ENCODE peak calls at places on chromosomes 5 and 9, in six cellular contexts. One of them, this sample, is unnamed.

GRCh38 chr9:23522952-23523351 is 303.1 kb downstream of the ELAVL2 start:
- DNase-seq in mesothelial cell of epicardium: no peak
- DNase-seq in cardiac fibroblast: no peak
- DNase-seq in fibroblast of lung: no peak
- DNase-seq in psoas muscle: no peak
- DNase-seq in RWPE2: no peak
- DNase-seq in this sample: no peak

GRCh38 chr5:102375256-102375655 is 79.2 kb upstream of the SLCO4C1 start:
- DNase-seq in mesothelial cell of epicardium: no peak
- DNase-seq in cardiac fibroblast: no peak
- DNase-seq in fibroblast of lung: no peak
- DNase-seq in psoas muscle: no peak
- DNase-seq in RWPE2: no peak
- DNase-seq in this sample: no peak

GRCh38 chr9:110049699-110050450 is 158.1 kb downstream of the C9orf152 start:
- DNase-seq in mesothelial cell of epicardium: no peak
- DNase-seq in cardiac fibroblast: peak
- DNase-seq in fibroblast of lung: peak
- DNase-seq in psoas muscle: peak
- DNase-seq in RWPE2: no peak
- DNase-seq in this sample: peak

GRCh38 chr5:2135354-2135753 is 252.6 kb upstream of the IRX4 start:
- DNase-seq in mesothelial cell of epicardium: no peak
- DNase-seq in cardiac fibroblast: no peak
- DNase-seq in fibroblast of lung: no peak
- DNase-seq in psoas muscle: no peak
- DNase-seq in RWPE2: no peak
- DNase-seq in this sample: no peak

GRCh38 chr9:123316053-123316718 is 39.8 kb upstream of the CRB2 start:
- DNase-seq in mesothelial cell of epicardium: no peak
- DNase-seq in cardiac fibroblast: no peak
- DNase-seq in fibroblast of lung: no peak
- DNase-seq in psoas muscle: no peak
- DNase-seq in RWPE2: no peak
- DNase-seq in this sample: no peak

GRCh38 chr5:151126199-151126645 is 31.4 kb downstream of the ANXA6 start:
- DNase-seq in mesothelial cell of epicardium: no peak
- DNase-seq in cardiac fibroblast: peak
- DNase-seq in fibroblast of lung: peak
- DNase-seq in psoas muscle: peak
- DNase-seq in RWPE2: no peak
- DNase-seq in this sample: no peak

GRCh38 chr5:148805323-148806290 is 20.8 kb upstream of the ADRB2 start:
- DNase-seq in mesothelial cell of epicardium: no peak
- DNase-seq in cardiac fibroblast: no peak
- DNase-seq in fibroblast of lung: peak
- DNase-seq in psoas muscle: peak
- DNase-seq in RWPE2: no peak
- DNase-seq in this sample: no peak

GRCh38 chr5:172104801-172105701 is 83.0 kb downstream of the STK10 start:
- DNase-seq in mesothelial cell of epicardium: no peak
- DNase-seq in cardiac fibroblast: no peak
- DNase-seq in fibroblast of lung: no peak
- DNase-seq in psoas muscle: no peak
- DNase-seq in RWPE2: no peak
- DNase-seq in this sample: peak

GRCh38 chr5:78628260-78629024 is 20.1 kb downstream of the LHFPL2 start:
- DNase-seq in mesothelial cell of epicardium: no peak
- DNase-seq in cardiac fibroblast: no peak
- DNase-seq in fibroblast of lung: peak
- DNase-seq in psoas muscle: no peak
- DNase-seq in RWPE2: no peak
- DNase-seq in this sample: no peak

GRCh38 chr5:179243333-179243732 is 101.9 kb downstream of the ADAMTS2 start:
- DNase-seq in mesothelial cell of epicardium: no peak
- DNase-seq in cardiac fibroblast: peak
- DNase-seq in fibroblast of lung: peak
- DNase-seq in psoas muscle: no peak
- DNase-seq in RWPE2: no peak
- DNase-seq in this sample: no peak

GRCh38 chr5:132505641-132506040 is 15.1 kb upstream of the IRF1 start:
- DNase-seq in mesothelial cell of epicardium: no peak
- DNase-seq in cardiac fibroblast: no peak
- DNase-seq in fibroblast of lung: no peak
- DNase-seq in psoas muscle: no peak
- DNase-seq in RWPE2: no peak
- DNase-seq in this sample: no peak

GRCh38 chr9:77449177-77450092 is 198.7 kb downstream of the GNA14 start:
- DNase-seq in mesothelial cell of epicardium: no peak
- DNase-seq in cardiac fibroblast: peak
- DNase-seq in fibroblast of lung: peak
- DNase-seq in psoas muscle: no peak
- DNase-seq in RWPE2: peak
- DNase-seq in this sample: no peak

GRCh38 chr5:71645030-71645429 is 57.9 kb downstream of the MCCC2 start:
- DNase-seq in mesothelial cell of epicardium: no peak
- DNase-seq in cardiac fibroblast: no peak
- DNase-seq in fibroblast of lung: no peak
- DNase-seq in psoas muscle: no peak
- DNase-seq in RWPE2: no peak
- DNase-seq in this sample: no peak

GRCh38 chr9:33794560-33794959 is 801 bp upstream of the PRSS3 start:
- DNase-seq in mesothelial cell of epicardium: no peak
- DNase-seq in cardiac fibroblast: no peak
- DNase-seq in fibroblast of lung: no peak
- DNase-seq in psoas muscle: no peak
- DNase-seq in RWPE2: no peak
- DNase-seq in this sample: no peak

GRCh38 chr5:69007726-69008368 is 86.0 kb upstream of the SLC30A5 start:
- DNase-seq in mesothelial cell of epicardium: peak
- DNase-seq in cardiac fibroblast: peak
- DNase-seq in fibroblast of lung: peak
- DNase-seq in psoas muscle: peak
- DNase-seq in RWPE2: no peak
- DNase-seq in this sample: no peak

GRCh38 chr5:177447611-177448243 is 1.1 kb downstream of the PRR7 start:
- DNase-seq in mesothelial cell of epicardium: no peak
- DNase-seq in cardiac fibroblast: peak
- DNase-seq in fibroblast of lung: peak
- DNase-seq in psoas muscle: peak
- DNase-seq in RWPE2: peak
- DNase-seq in this sample: peak

GRCh38 chr9:131228988-131229387 is 47.3 kb downstream of the FAM78A start:
- DNase-seq in mesothelial cell of epicardium: no peak
- DNase-seq in cardiac fibroblast: peak
- DNase-seq in fibroblast of lung: peak
- DNase-seq in psoas muscle: no peak
- DNase-seq in RWPE2: peak
- DNase-seq in this sample: no peak

GRCh38 chr5:91243286-91243685 is 139.8 kb downstream of the ARRDC3 start:
- DNase-seq in mesothelial cell of epicardium: no peak
- DNase-seq in cardiac fibroblast: no peak
- DNase-seq in fibroblast of lung: no peak
- DNase-seq in psoas muscle: no peak
- DNase-seq in RWPE2: no peak
- DNase-seq in this sample: no peak

GRCh38 chr5:91243859-91244258 is 139.3 kb downstream of the ARRDC3 start:
- DNase-seq in mesothelial cell of epicardium: no peak
- DNase-seq in cardiac fibroblast: no peak
- DNase-seq in fibroblast of lung: no peak
- DNase-seq in psoas muscle: no peak
- DNase-seq in RWPE2: no peak
- DNase-seq in this sample: no peak

GRCh38 chr5:91245074-91245452 is 138.1 kb downstream of the ARRDC3 start:
- DNase-seq in mesothelial cell of epicardium: no peak
- DNase-seq in cardiac fibroblast: no peak
- DNase-seq in fibroblast of lung: no peak
- DNase-seq in psoas muscle: peak
- DNase-seq in RWPE2: no peak
- DNase-seq in this sample: no peak

GRCh38 chr5:91244380-91245073 is 138.6 kb downstream of the ARRDC3 start:
- DNase-seq in mesothelial cell of epicardium: no peak
- DNase-seq in cardiac fibroblast: no peak
- DNase-seq in fibroblast of lung: no peak
- DNase-seq in psoas muscle: no peak
- DNase-seq in RWPE2: no peak
- DNase-seq in this sample: no peak

DNA sequence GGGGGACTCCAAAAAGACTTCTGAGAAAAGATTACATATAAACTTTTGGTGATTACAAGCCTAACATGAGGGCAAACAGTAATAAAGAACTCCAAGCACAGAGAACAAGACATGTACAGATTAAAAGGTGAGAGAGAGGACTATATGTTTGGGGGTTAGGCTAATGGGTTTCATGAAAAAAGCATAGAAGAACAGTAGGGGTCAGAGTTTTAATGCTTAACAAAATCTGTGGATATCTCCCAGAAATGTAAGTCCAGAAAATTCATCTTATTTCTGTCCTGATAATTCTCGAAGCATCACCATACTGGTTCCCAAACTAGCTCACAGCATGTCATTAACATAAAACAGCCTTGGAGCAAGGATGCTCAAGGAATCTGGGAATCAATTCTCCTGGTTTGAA is 137.2 kb downstream of the ARRDC3 start:
- DNase-seq in mesothelial cell of epicardium: no peak
- DNase-seq in cardiac fibroblast: peak
- DNase-seq in fibroblast of lung: no peak
- DNase-seq in psoas muscle: no peak
- DNase-seq in RWPE2: no peak
- DNase-seq in this sample: no peak
- TF ChIP-seq CTCF in mesothelial cell of epicardium: no peak
- TF ChIP-seq CTCF in cardiac fibroblast: no peak
- TF ChIP-seq CTCF in fibroblast of lung: peak
- TF ChIP-seq CTCF in psoas muscle: no peak
- TF ChIP-seq CTCF in RWPE2: peak
- TF ChIP-seq CTCF in this sample: peak

GRCh38 chr5:124173386-124173785 is 573.1 kb downstream of the ZNF608 start:
- DNase-seq in mesothelial cell of epicardium: no peak
- DNase-seq in cardiac fibroblast: no peak
- DNase-seq in fibroblast of lung: no peak
- DNase-seq in psoas muscle: no peak
- DNase-seq in RWPE2: no peak
- DNase-seq in this sample: no peak

GRCh38 chr5:124179788-124180187 is 566.7 kb downstream of the ZNF608 start:
- DNase-seq in mesothelial cell of epicardium: no peak
- DNase-seq in cardiac fibroblast: no peak
- DNase-seq in fibroblast of lung: peak
- DNase-seq in psoas muscle: no peak
- DNase-seq in RWPE2: no peak
- DNase-seq in this sample: no peak

GRCh38 chr5:124178050-124178449 is 568.4 kb downstream of the ZNF608 start:
- DNase-seq in mesothelial cell of epicardium: no peak
- DNase-seq in cardiac fibroblast: no peak
- DNase-seq in fibroblast of lung: no peak
- DNase-seq in psoas muscle: no peak
- DNase-seq in RWPE2: no peak
- DNase-seq in this sample: no peak

GRCh38 chr5:124180523-124181461 is 565.6 kb downstream of the ZNF608 start:
- DNase-seq in mesothelial cell of epicardium: no peak
- DNase-seq in cardiac fibroblast: no peak
- DNase-seq in fibroblast of lung: peak
- DNase-seq in psoas muscle: no peak
- DNase-seq in RWPE2: no peak
- DNase-seq in this sample: no peak

GRCh38 chr5:124176692-124177091 is 569.7 kb downstream of the ZNF608 start:
- DNase-seq in mesothelial cell of epicardium: no peak
- DNase-seq in cardiac fibroblast: peak
- DNase-seq in fibroblast of lung: no peak
- DNase-seq in psoas muscle: peak
- DNase-seq in RWPE2: no peak
- DNase-seq in this sample: no peak
- TF ChIP-seq CTCF in mesothelial cell of epicardium: no peak
- TF ChIP-seq CTCF in cardiac fibroblast: no peak
- TF ChIP-seq CTCF in fibroblast of lung: no peak
- TF ChIP-seq CTCF in psoas muscle: peak
- TF ChIP-seq CTCF in RWPE2: peak
- TF ChIP-seq CTCF in this sample: peak

DNA sequence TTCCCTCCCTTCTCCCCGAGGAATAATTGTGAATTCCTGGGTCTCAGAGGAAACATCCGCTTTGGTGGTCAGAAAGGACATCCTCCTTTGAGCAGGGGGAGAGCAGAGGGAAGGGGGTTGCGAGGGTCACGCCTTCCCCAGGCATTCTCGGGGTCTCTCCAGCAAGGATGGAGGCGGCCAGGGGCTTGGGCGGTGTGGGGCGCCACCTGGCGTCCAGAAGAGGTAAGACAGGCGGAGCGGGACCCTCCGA is 129.1 kb downstream of the KCNIP1 start:
- DNase-seq in mesothelial cell of epicardium: peak
- DNase-seq in cardiac fibroblast: no peak
- DNase-seq in fibroblast of lung: no peak
- DNase-seq in psoas muscle: peak
- DNase-seq in RWPE2: peak
- DNase-seq in this sample: peak
- TF ChIP-seq CTCF in mesothelial cell of epicardium: peak
- TF ChIP-seq CTCF in cardiac fibroblast: peak
- TF ChIP-seq CTCF in fibroblast of lung: peak
- TF ChIP-seq CTCF in psoas muscle: peak
- TF ChIP-seq CTCF in RWPE2: peak
- TF ChIP-seq CTCF in this sample: peak

GRCh38 chr5:39148983-39149534 is 70.3 kb downstream of the FYB1 start:
- DNase-seq in mesothelial cell of epicardium: no peak
- DNase-seq in cardiac fibroblast: peak
- DNase-seq in fibroblast of lung: no peak
- DNase-seq in psoas muscle: no peak
- DNase-seq in RWPE2: no peak
- DNase-seq in this sample: no peak
- TF ChIP-seq CTCF in mesothelial cell of epicardium: peak
- TF ChIP-seq CTCF in cardiac fibroblast: peak
- TF ChIP-seq CTCF in fibroblast of lung: peak
- TF ChIP-seq CTCF in psoas muscle: peak
- TF ChIP-seq CTCF in RWPE2: peak
- TF ChIP-seq CTCF in this sample: peak

GRCh38 chr9:137880160-137880975 is 2.8 kb downstream of the CACNA1B start:
- DNase-seq in mesothelial cell of epicardium: no peak
- DNase-seq in cardiac fibroblast: no peak
- DNase-seq in fibroblast of lung: no peak
- DNase-seq in psoas muscle: no peak
- DNase-seq in RWPE2: no peak
- DNase-seq in this sample: no peak

GRCh38 chr9:137879566-137880150 is 2.1 kb downstream of the CACNA1B start:
- DNase-seq in mesothelial cell of epicardium: no peak
- DNase-seq in cardiac fibroblast: no peak
- DNase-seq in fibroblast of lung: no peak
- DNase-seq in psoas muscle: no peak
- DNase-seq in RWPE2: no peak
- DNase-seq in this sample: no peak

GRCh38 chr9:137878957-137879555 is 1.5 kb downstream of the CACNA1B start:
- DNase-seq in mesothelial cell of epicardium: no peak
- DNase-seq in cardiac fibroblast: no peak
- DNase-seq in fibroblast of lung: no peak
- DNase-seq in psoas muscle: no peak
- DNase-seq in RWPE2: no peak
- DNase-seq in this sample: no peak

GRCh38 chr9:137876781-137877386 is 698 bp upstream of the CACNA1B start:
- DNase-seq in mesothelial cell of epicardium: no peak
- DNase-seq in cardiac fibroblast: no peak
- DNase-seq in fibroblast of lung: no peak
- DNase-seq in psoas muscle: no peak
- DNase-seq in RWPE2: no peak
- DNase-seq in this sample: no peak

GRCh38 chr9:137878146-137878941 is 762 bp downstream of the CACNA1B start:
- DNase-seq in mesothelial cell of epicardium: peak
- DNase-seq in cardiac fibroblast: peak
- DNase-seq in fibroblast of lung: peak
- DNase-seq in psoas muscle: no peak
- DNase-seq in RWPE2: no peak
- DNase-seq in this sample: no peak
- TF ChIP-seq CTCF in mesothelial cell of epicardium: no peak
- TF ChIP-seq CTCF in cardiac fibroblast: no peak
- TF ChIP-seq CTCF in fibroblast of lung: no peak
- TF ChIP-seq CTCF in psoas muscle: no peak
- TF ChIP-seq CTCF in RWPE2: no peak
- TF ChIP-seq CTCF in this sample: peak